ENCODE peak calls at places on chromosome 2, in seven cellular contexts. D, W, T, Y, B, U and Z are unnamed samples.

GRCh38 chr2:160742679-160743078 is 249.1 kb upstream of the RBMS1 start:
- DNase-seq in U (peak), Y (no peak), D (no peak), B (no peak), W (no peak), T (no peak), Z (no peak)

GRCh38 chr2:132420776-132421175 is 4.2 kb downstream of the GPR39 start:
- DNase-seq in U (no peak), Y (no peak), W (no peak), D (no peak), B (no peak), T (no peak), Z (no peak)

GRCh38 chr2:108347786-108348185 is 30.0 kb upstream of the SULT1C4 start:
- DNase-seq in U (no peak), B (no peak), D (no peak), Y (no peak), W (no peak), T (no peak), Z (no peak)

GRCh38 chr2:10208736-10209135 is 86.2 kb downstream of the RRM2 start:
- DNase-seq in W (no peak), D (peak), B (no peak), U (no peak), Y (no peak), T (no peak), Z (no peak)

GRCh38 chr2:132438650-132439030 is 22.0 kb downstream of the GPR39 start:
- DNase-seq in B (no peak), T (peak), W (peak), D (no peak), U (no peak), Y (no peak), Z (peak)

GRCh38 chr2:200177971-200178911 is 128.3 kb upstream of the SPATS2L start:
- DNase-seq in Y (no peak), U (no peak), B (no peak), T (peak), W (peak), D (no peak), Z (no peak)

GRCh38 chr2:30708491-30709290 is 98.6 kb downstream of the CAPN13 start:
- DNase-seq in T (peak), U (no peak), W (no peak), B (no peak), Y (peak), D (no peak), Z (no peak)

GRCh38 chr2:163610817-163611556 is 124.8 kb downstream of the FIGN start:
- DNase-seq in D (no peak), W (no peak), T (no peak), B (no peak), U (no peak), Y (no peak), Z (no peak)

GRCh38 chr2:186573528-186573927 is 16.3 kb upstream of the ITGAV start:
- DNase-seq in B (no peak), Y (no peak), U (no peak), T (no peak), D (no peak), W (no peak), Z (no peak)

GRCh38 chr2:64168756-64169155 is 24.5 kb upstream of the PELI1 start:
- DNase-seq in W (no peak), D (no peak), T (no peak), Y (no peak), B (no peak), U (no peak), Z (no peak)

GRCh38 chr2:216492951-216493685 is 5.5 kb upstream of the RPL37A start:
- DNase-seq in W (no peak), T (peak), Y (no peak), U (no peak), B (peak), D (no peak), Z (peak)

GRCh38 chr2:240238786-240239185 is 98.3 kb upstream of the OTOS start:
- DNase-seq in T (no peak), Y (peak), B (no peak), D (no peak), U (no peak), W (no peak), Z (no peak)

GRCh38 chr2:98608962-98609604 is 694 bp downstream of the UNC50 start:
- DNase-seq in D (peak), T (peak), U (peak), W (no peak), Y (no peak), B (no peak), Z (no peak)

GRCh38 chr2:176521860-176522259 is 252.6 kb downstream of the MTX2 start:
- DNase-seq in Y (no peak), D (no peak), U (no peak), B (no peak), T (no peak), W (no peak), Z (no peak)

GRCh38 chr2:236754234-236754924 is 184.8 kb downstream of the ACKR3 start:
- DNase-seq in B (no peak), D (no peak), W (no peak), U (no peak), Y (peak), T (no peak), Z (no peak)

GRCh38 chr2:112540906-112541305 is 1.4 kb upstream of the POLR1B start:
- DNase-seq in W (no peak), U (no peak), Y (no peak), D (no peak), B (no peak), T (no peak), Z (no peak)

GRCh38 chr2:1082456-1083205 is 132.0 kb downstream of the SNTG2 start:
- DNase-seq in W (no peak), T (no peak), B (no peak), D (no peak), Y (no peak), U (no peak), Z (no peak)

GRCh38 chr2:209688388-209688787 is 83.2 kb upstream of the UNC80 start:
- DNase-seq in T (no peak), B (no peak), D (no peak), W (no peak), U (no peak), Y (no peak), Z (no peak)

GRCh38 chr2:96427917-96428316 is 77.2 kb downstream of the NEURL3 start:
- DNase-seq in B (no peak), W (no peak), T (peak), D (no peak), Y (no peak), U (no peak), Z (no peak)

GRCh38 chr2:231928481-231928880 is 2.3 kb upstream of the NPPC start:
- DNase-seq in U (no peak), D (peak), W (no peak), T (peak), B (no peak), Y (peak), Z (no peak)

GRCh38 chr2:23287250-23287704 is 97.7 kb upstream of the KLHL29 start:
- DNase-seq in D (peak), B (peak), U (peak), Y (peak), T (no peak), W (peak), Z (peak)

GRCh38 chr2:219198974-219199373 is 7.6 kb upstream of the ZFAND2B start:
- DNase-seq in U (no peak), D (no peak), W (no peak), B (no peak), Y (peak), T (no peak), Z (no peak)

GRCh38 chr2:134862674-134863073 is 24.3 kb downstream of the ACMSD start:
- DNase-seq in B (no peak), Y (no peak), U (peak), D (no peak), W (no peak), T (no peak), Z (no peak)

GRCh38 chr2:200525066-200525465 is 941 bp upstream of the SGO2 start:
- DNase-seq in U (no peak), W (no peak), Y (no peak), D (no peak), T (no peak), B (no peak), Z (no peak)

GRCh38 chr2:38293152-38293865 is 83.8 kb downstream of the ATL2 start:
- DNase-seq in B (no peak), D (no peak), T (no peak), Y (no peak), U (no peak), W (no peak), Z (no peak)

GRCh38 chr2:86393521-86394490 is 47.4 kb upstream of the KDM3A start:
- DNase-seq in B (no peak), T (no peak), Y (no peak), U (peak), D (no peak), W (no peak), Z (no peak)

GRCh38 chr2:69149631-69150215 is 136.7 kb downstream of the ANTXR1 start:
- DNase-seq in Y (peak), W (peak), T (peak), D (no peak), B (peak), U (peak), Z (peak)

GRCh38 chr2:138235041-138235440 is 266.5 kb upstream of the SPOPL start:
- DNase-seq in Y (no peak), D (no peak), B (no peak), U (no peak), T (no peak), W (no peak), Z (no peak)

GRCh38 chr2:191521608-191522208 is 156.2 kb upstream of the NABP1 start:
- DNase-seq in W (peak), T (no peak), U (no peak), Y (no peak), D (no peak), B (no peak), Z (no peak)

GRCh38 chr2:222399038-222399783 is 25.1 kb upstream of the SGPP2 start:
- DNase-seq in W (no peak), Y (no peak), B (no peak), D (no peak), U (peak), T (no peak), Z (no peak)

GRCh38 chr2:156019341-156019740 is 313.2 kb downstream of the NR4A2 start:
- DNase-seq in B (no peak), U (no peak), W (no peak), D (no peak), Y (no peak), T (no peak), Z (no peak)

GRCh38 chr2:127157651-127158460 is 50.9 kb upstream of the BIN1 start:
- DNase-seq in T (peak), D (no peak), B (no peak), U (no peak), Y (peak), W (no peak), Z (no peak)
- TF ChIP-seq CTCF in T (peak), D (no peak), B (no peak), U (peak), Y (no peak), W (peak), Z (peak)

GRCh38 chr2:230219419-230220331 is at the start of gene SP110:
- DNase-seq in Y (peak), W (peak), B (peak), T (peak), D (peak), U (peak), Z (peak)
- H3K4me3 ChIP-seq in Y (peak), W (peak), B (peak), T (peak), D (peak), U (peak), Z (peak)

DNA sequence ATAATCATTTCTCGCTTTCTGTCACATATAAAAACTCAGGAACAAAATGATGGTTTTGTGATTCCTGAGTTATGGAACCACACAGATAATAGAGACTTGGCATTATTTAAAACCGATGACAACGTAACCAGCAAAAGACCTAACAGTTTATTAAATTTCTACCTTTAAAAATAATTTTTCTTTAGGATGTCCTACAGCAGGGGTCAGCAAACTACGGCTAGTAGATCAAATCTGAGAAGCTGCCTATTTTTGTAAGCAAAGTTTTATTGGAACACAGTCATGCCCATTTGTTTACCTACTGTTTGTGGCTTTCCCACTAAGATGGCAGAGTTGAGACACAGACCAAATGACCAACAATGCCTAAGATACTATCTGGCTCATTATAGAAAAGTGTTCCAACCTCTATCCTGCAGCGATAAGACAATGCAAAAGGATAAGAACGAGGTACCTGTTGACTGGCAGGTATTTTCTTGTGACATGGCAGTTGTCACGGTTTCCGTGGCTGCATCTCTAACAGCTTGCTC is 53.0 kb upstream of the ZFP36L2 start:
- DNase-seq in B (no peak), W (no peak), U (no peak), Y (no peak), D (no peak), T (no peak), Z (no peak)
- TF ChIP-seq CTCF in B (no peak), W (no peak), U (no peak), Y (no peak), D (no peak), T (no peak), Z (no peak)

DNA sequence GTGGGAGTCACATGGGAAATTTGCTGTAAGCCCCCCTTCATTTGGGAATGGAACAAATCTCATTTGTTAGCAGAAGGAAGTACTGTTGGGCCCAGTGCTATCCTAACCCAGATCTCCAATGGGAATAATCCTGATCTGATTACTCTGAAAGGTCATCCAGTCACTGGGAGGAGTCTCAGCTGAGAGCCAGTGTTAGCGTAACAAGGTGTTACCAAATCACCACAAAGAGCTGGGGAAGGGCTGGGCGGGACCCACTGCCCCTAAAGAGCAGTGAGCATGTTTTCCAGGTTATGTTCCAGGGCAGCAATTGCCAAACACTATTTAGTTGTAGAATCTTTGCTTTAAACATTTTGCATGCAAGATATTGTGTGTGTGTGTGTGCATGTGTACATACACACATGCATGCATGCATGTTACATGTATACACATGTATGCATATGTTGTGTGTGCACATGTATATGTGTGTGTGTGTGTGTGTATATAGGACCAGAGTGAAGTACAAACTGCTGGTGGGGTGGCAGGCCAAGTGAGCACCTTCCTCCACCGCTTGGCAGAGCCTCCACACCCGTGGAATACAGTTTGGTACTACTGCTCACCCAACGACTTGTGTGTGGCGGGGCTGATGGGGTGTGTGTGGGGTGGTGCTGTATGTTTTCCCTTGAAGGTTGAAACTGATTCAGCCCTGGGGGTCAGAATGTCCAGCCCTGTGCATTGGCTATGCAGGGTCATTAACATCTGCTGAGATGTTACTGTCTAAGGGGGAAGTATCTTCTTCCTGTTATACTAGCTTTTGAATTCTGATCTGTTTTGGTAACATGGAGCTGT is 15.2 kb downstream of the INPP5D start:
- DNase-seq in Y (peak), U (no peak), B (no peak), T (no peak), W (no peak), D (no peak), Z (no peak)
- H3K4me3 ChIP-seq in Y (no peak), U (no peak), B (no peak), T (no peak), W (no peak), D (no peak), Z (no peak)

DNA sequence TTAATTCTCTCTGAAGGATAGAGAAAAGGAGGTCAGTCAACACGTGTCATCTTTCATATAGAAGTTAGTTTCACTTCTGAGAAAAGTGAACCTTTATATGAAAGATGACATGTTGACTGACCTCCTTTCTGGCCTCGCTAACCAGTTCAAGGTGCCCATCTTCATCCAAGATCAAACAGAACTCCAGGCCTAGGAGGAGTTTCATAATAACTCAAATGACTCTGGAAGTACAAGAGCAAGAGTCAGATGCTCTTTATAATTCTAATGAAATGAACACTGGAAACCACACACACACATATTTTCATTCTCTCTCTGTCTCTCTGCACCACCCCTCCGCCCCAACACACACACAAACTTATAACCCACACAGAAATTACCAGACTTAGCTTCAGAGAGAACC is 16.3 kb downstream of the ANKRD44 start:
- DNase-seq in D (no peak), W (no peak), Y (no peak), U (no peak), T (no peak), B (no peak), Z (no peak)
- TF ChIP-seq CTCF in D (no peak), W (no peak), Y (no peak), U (no peak), T (no peak), B (no peak), Z (no peak)